ENCODE peak calls at places on chromosomes 4 and X, in nine cellular contexts. One of them, this sample, is unnamed.

GRCh38 chrX:39309018-39309620 is 507.9 kb downstream of the MID1IP1 start:
- DNase-seq in psoas muscle: no peak
- DNase-seq in testis: no peak
- DNase-seq in AG09309: no peak
- DNase-seq in neuronal stem cell: no peak
- DNase-seq in body of pancreas: no peak
- DNase-seq in A549: peak; percentile 1
- DNase-seq in MM.1S: no peak
- DNase-seq in adrenal gland: no peak
- DNase-seq in this sample: no peak

GRCh38 chrX:107861056-107861455 is 35.4 kb downstream of the MID2 start:
- DNase-seq in psoas muscle: no peak
- DNase-seq in testis: no peak
- DNase-seq in AG09309: no peak
- DNase-seq in neuronal stem cell: no peak
- DNase-seq in body of pancreas: no peak
- DNase-seq in A549: peak; percentile 3
- DNase-seq in MM.1S: no peak
- DNase-seq in adrenal gland: no peak
- DNase-seq in this sample: no peak

GRCh38 chrX:85544609-85545008 is 165.1 kb upstream of the POF1B start:
- DNase-seq in psoas muscle: no peak
- DNase-seq in testis: no peak
- DNase-seq in AG09309: no peak
- DNase-seq in neuronal stem cell: no peak
- DNase-seq in body of pancreas: no peak
- DNase-seq in A549: no peak
- DNase-seq in MM.1S: no peak
- DNase-seq in adrenal gland: no peak
- DNase-seq in this sample: no peak

GRCh38 chr4:116150152-116150551 is 935.2 kb downstream of the TRAM1L1 start:
- DNase-seq in psoas muscle: no peak
- DNase-seq in testis: no peak
- DNase-seq in AG09309: no peak
- DNase-seq in neuronal stem cell: no peak
- DNase-seq in body of pancreas: no peak
- DNase-seq in A549: no peak
- DNase-seq in MM.1S: no peak
- DNase-seq in adrenal gland: no peak
- DNase-seq in this sample: no peak

GRCh38 chrX:39196192-39197102 is 395.2 kb downstream of the MID1IP1 start:
- DNase-seq in psoas muscle: no peak
- DNase-seq in testis: peak; percentile 24
- DNase-seq in AG09309: no peak
- DNase-seq in neuronal stem cell: no peak
- DNase-seq in body of pancreas: peak; percentile 45
- DNase-seq in A549: no peak
- DNase-seq in MM.1S: peak; percentile 91
- DNase-seq in adrenal gland: no peak
- DNase-seq in this sample: peak; percentile 40

GRCh38 chrX:72125331-72126047 is 6.2 kb downstream of the RTL5 start:
- DNase-seq in psoas muscle: no peak
- DNase-seq in testis: no peak
- DNase-seq in AG09309: no peak
- DNase-seq in neuronal stem cell: no peak
- DNase-seq in body of pancreas: no peak
- DNase-seq in A549: no peak
- DNase-seq in MM.1S: no peak
- DNase-seq in adrenal gland: no peak
- DNase-seq in this sample: no peak

GRCh38 chr4:24394041-24394440 is 190.3 kb downstream of the DHX15 start:
- DNase-seq in psoas muscle: no peak
- DNase-seq in testis: no peak
- DNase-seq in AG09309: no peak
- DNase-seq in neuronal stem cell: no peak
- DNase-seq in body of pancreas: no peak
- DNase-seq in A549: no peak
- DNase-seq in MM.1S: no peak
- DNase-seq in adrenal gland: no peak
- DNase-seq in this sample: peak; percentile 7

GRCh38 chr4:17376205-17376604 is 135.7 kb downstream of the QDPR start:
- DNase-seq in psoas muscle: no peak
- DNase-seq in testis: no peak
- DNase-seq in AG09309: no peak
- DNase-seq in neuronal stem cell: no peak
- DNase-seq in body of pancreas: no peak
- DNase-seq in A549: no peak
- DNase-seq in MM.1S: no peak
- DNase-seq in adrenal gland: no peak
- DNase-seq in this sample: peak; percentile 19

GRCh38 chr4:74375824-74376426 is 11.0 kb downstream of the EREG start:
- DNase-seq in psoas muscle: no peak
- DNase-seq in testis: no peak
- DNase-seq in AG09309: no peak
- DNase-seq in neuronal stem cell: no peak
- DNase-seq in body of pancreas: no peak
- DNase-seq in A549: no peak
- DNase-seq in MM.1S: no peak
- DNase-seq in adrenal gland: no peak
- DNase-seq in this sample: no peak

DNA sequence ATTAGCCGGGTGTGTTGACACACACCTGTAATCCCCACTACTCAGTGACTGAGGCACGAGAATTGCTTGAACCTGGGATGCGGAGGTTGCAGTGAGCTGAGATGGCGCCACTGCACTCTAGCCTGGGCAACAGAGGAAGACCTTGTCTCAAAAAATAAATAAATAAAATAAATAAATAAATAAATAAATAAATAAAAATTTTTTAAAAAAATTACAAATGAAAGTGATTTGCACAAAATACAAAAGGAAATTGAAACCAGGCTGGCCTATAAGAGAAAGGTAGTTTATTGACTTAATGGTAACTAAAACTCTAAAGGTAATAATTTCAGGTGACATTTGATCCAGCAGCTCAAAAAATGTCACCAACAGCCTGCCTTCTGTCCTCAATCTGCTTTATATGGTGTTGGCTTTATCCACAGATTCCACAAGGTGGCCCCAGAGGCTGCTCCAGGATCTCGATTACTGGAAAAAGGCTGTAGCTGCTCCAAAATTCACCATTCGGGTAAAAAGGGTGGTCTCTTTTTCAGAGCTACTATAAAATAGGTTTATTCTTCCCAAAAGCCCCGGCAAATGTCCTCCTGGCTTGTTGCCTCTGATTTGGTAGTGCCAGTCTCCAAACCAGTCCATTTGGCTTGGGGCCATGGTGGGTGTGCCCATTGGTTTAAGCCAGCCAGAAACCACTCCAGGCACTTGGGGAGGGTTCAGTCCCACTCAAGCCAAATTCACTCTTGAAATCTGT is 61.4 kb upstream of the TRIM2 start:
- DNase-seq in psoas muscle: peak; percentile 71
- DNase-seq in testis: peak; percentile 73
- DNase-seq in AG09309: no peak
- DNase-seq in neuronal stem cell: peak; percentile 42
- DNase-seq in body of pancreas: peak; percentile 84
- DNase-seq in A549: peak; percentile 62
- DNase-seq in MM.1S: peak; percentile 41
- DNase-seq in adrenal gland: peak; percentile 75
- DNase-seq in this sample: no peak
- H3K4me3 ChIP-seq in psoas muscle: peak overlapping the region; percentile 6
- H3K4me3 ChIP-seq in testis: no peak overlapping the region
- H3K4me3 ChIP-seq in AG09309: no peak overlapping the region
- H3K4me3 ChIP-seq in neuronal stem cell: no peak overlapping the region
- H3K4me3 ChIP-seq in body of pancreas: no peak overlapping the region
- H3K4me3 ChIP-seq in A549: peak overlapping the region; percentile 13
- H3K4me3 ChIP-seq in MM.1S: no peak overlapping the region
- H3K4me3 ChIP-seq in adrenal gland: no peak overlapping the region
- H3K4me3 ChIP-seq in this sample: no peak overlapping the region

DNA sequence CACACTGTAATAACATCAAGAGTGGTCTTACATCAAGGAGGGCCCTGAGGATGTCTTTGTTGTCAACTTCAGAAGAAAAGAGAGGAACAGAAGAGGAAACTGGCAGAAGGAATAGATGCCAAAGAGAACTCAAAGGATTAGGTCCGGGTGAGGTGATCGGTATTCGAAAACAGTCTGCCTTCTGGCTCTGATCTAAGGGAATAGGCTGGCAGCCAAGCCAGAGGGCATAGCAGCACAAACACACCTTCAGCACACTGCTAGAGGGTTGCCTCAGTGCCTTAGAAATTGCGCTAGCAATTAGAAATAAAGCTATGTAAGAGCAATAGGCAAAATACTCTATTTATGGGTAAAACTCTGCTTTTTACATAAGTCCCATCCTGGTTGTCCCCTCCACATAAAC is 91.4 kb upstream of the TTC29 start:
- DNase-seq in psoas muscle: no peak
- DNase-seq in testis: no peak
- DNase-seq in AG09309: no peak
- DNase-seq in neuronal stem cell: no peak
- DNase-seq in body of pancreas: no peak
- DNase-seq in A549: no peak
- DNase-seq in MM.1S: no peak
- DNase-seq in adrenal gland: no peak
- DNase-seq in this sample: no peak
- H3K4me3 ChIP-seq in psoas muscle: no peak overlapping the region
- H3K4me3 ChIP-seq in testis: no peak overlapping the region
- H3K4me3 ChIP-seq in AG09309: no peak overlapping the region
- H3K4me3 ChIP-seq in neuronal stem cell: no peak overlapping the region
- H3K4me3 ChIP-seq in body of pancreas: no peak overlapping the region
- H3K4me3 ChIP-seq in A549: no peak overlapping the region
- H3K4me3 ChIP-seq in MM.1S: no peak overlapping the region
- H3K4me3 ChIP-seq in adrenal gland: no peak overlapping the region
- H3K4me3 ChIP-seq in this sample: no peak overlapping the region

GRCh38 chr4:183297675-183298074 is 22.4 kb downstream of the CLDN22 start:
- DNase-seq in psoas muscle: no peak
- DNase-seq in testis: no peak
- DNase-seq in AG09309: no peak
- DNase-seq in neuronal stem cell: no peak
- DNase-seq in body of pancreas: no peak
- DNase-seq in A549: no peak
- DNase-seq in MM.1S: no peak
- DNase-seq in adrenal gland: no peak
- DNase-seq in this sample: no peak
- H3K4me3 ChIP-seq in psoas muscle: no peak overlapping the region
- H3K4me3 ChIP-seq in testis: no peak overlapping the region
- H3K4me3 ChIP-seq in AG09309: no peak overlapping the region
- H3K4me3 ChIP-seq in neuronal stem cell: no peak overlapping the region
- H3K4me3 ChIP-seq in body of pancreas: no peak overlapping the region
- H3K4me3 ChIP-seq in A549: no peak overlapping the region
- H3K4me3 ChIP-seq in MM.1S: no peak overlapping the region
- H3K4me3 ChIP-seq in adrenal gland: no peak overlapping the region
- H3K4me3 ChIP-seq in this sample: no peak overlapping the region

GRCh38 chrX:102712216-102712966 is at the start of gene GPRASP2:
- DNase-seq in psoas muscle: peak; percentile 72
- DNase-seq in testis: peak; percentile 52
- DNase-seq in AG09309: no peak
- DNase-seq in neuronal stem cell: peak; percentile 57
- DNase-seq in body of pancreas: peak; percentile 60
- DNase-seq in A549: peak; percentile 15
- DNase-seq in MM.1S: no peak
- DNase-seq in adrenal gland: peak; percentile 52
- DNase-seq in this sample: no peak
- H3K4me3 ChIP-seq in psoas muscle: peak within 1 kb of the TSS; percentile 74
- H3K4me3 ChIP-seq in testis: peak within 1 kb of the TSS; percentile 75
- H3K4me3 ChIP-seq in AG09309: peak within 1 kb of the TSS; percentile 71
- H3K4me3 ChIP-seq in neuronal stem cell: peak within 1 kb of the TSS; percentile 65
- H3K4me3 ChIP-seq in body of pancreas: peak within 1 kb of the TSS; percentile 38
- H3K4me3 ChIP-seq in A549: peak within 1 kb of the TSS; percentile 64
- H3K4me3 ChIP-seq in MM.1S: no peak within 1 kb of the TSS
- H3K4me3 ChIP-seq in adrenal gland: peak within 1 kb of the TSS; percentile 54
- H3K4me3 ChIP-seq in this sample: peak within 1 kb of the TSS; percentile 70

DNA sequence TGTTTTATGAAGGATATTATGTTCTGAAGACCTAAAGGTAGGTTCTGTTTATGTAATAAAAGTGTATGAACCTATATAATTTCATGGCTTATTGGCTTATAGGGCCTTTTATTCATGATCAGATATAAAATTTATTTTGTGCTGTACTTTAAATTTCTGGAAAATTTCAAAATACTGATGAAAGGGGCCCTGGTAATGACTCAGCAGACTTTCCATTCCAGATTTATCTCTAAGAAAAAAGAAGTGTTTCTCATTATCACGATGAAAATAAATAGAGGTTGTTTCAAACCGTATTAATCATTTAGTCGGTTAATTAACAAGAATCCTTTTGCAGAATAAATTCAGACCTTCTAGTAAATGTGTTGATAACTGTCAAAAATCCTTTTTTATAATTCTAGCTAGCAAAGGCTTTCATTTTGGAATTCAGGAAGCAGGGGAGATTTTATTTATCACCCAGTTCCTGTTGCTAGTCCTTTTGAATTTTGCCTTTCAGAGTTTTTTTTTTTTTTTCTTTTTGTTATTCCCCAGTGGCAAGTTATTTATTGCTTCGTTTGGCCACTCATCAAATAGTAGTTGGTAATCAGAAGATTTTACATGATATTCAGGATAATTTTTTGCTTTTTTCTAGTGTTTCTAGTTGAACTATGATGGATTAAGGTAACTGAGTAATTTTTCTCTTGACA is 5.4 kb upstream of the TAPT1 start:
- DNase-seq in psoas muscle: no peak
- DNase-seq in testis: no peak
- DNase-seq in AG09309: no peak
- DNase-seq in neuronal stem cell: no peak
- DNase-seq in body of pancreas: no peak
- DNase-seq in A549: no peak
- DNase-seq in MM.1S: no peak
- DNase-seq in adrenal gland: no peak
- DNase-seq in this sample: no peak
- H3K4me3 ChIP-seq in psoas muscle: peak overlapping the region; percentile 36
- H3K4me3 ChIP-seq in testis: no peak overlapping the region
- H3K4me3 ChIP-seq in AG09309: no peak overlapping the region
- H3K4me3 ChIP-seq in neuronal stem cell: no peak overlapping the region
- H3K4me3 ChIP-seq in body of pancreas: no peak overlapping the region
- H3K4me3 ChIP-seq in A549: no peak overlapping the region
- H3K4me3 ChIP-seq in MM.1S: no peak overlapping the region
- H3K4me3 ChIP-seq in adrenal gland: peak overlapping the region; percentile 10
- H3K4me3 ChIP-seq in this sample: no peak overlapping the region

DNA sequence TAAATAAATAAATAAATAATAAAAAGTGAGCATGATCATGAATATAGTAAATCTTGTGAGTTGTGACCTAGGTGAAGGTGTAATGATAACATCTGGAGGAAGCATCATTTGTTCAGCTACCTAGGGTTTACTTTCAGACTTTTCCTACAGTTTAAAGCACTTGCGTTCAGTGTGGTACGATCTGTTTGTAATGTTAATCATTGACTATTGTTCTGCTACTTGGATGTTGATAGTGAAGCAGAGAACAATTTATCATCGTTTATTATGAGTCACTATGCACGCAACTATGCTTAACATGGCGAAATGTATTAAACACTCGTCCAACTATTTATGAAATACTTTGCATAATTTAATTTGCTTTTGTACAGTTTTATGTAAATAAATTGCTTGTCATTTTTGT is 426.2 kb downstream of the PCDH7 start:
- DNase-seq in psoas muscle: no peak
- DNase-seq in testis: no peak
- DNase-seq in AG09309: no peak
- DNase-seq in neuronal stem cell: no peak
- DNase-seq in body of pancreas: no peak
- DNase-seq in A549: peak; percentile 23
- DNase-seq in MM.1S: no peak
- DNase-seq in adrenal gland: no peak
- DNase-seq in this sample: no peak
- H3K4me3 ChIP-seq in psoas muscle: no peak overlapping the region
- H3K4me3 ChIP-seq in testis: no peak overlapping the region
- H3K4me3 ChIP-seq in AG09309: no peak overlapping the region
- H3K4me3 ChIP-seq in neuronal stem cell: no peak overlapping the region
- H3K4me3 ChIP-seq in body of pancreas: no peak overlapping the region
- H3K4me3 ChIP-seq in A549: no peak overlapping the region
- H3K4me3 ChIP-seq in MM.1S: no peak overlapping the region
- H3K4me3 ChIP-seq in adrenal gland: no peak overlapping the region
- H3K4me3 ChIP-seq in this sample: no peak overlapping the region

GRCh38 chr4:133147922-133148689 is 988 bp upstream of the PCDH10 start:
- DNase-seq in psoas muscle: peak; percentile 42
- DNase-seq in testis: peak; percentile 48
- DNase-seq in AG09309: no peak
- DNase-seq in neuronal stem cell: peak; percentile 41
- DNase-seq in body of pancreas: no peak
- DNase-seq in A549: peak; percentile 58
- DNase-seq in MM.1S: no peak
- DNase-seq in adrenal gland: no peak
- DNase-seq in this sample: no peak
- H3K4me3 ChIP-seq in psoas muscle: peak overlapping the region; percentile 62
- H3K4me3 ChIP-seq in testis: peak overlapping the region; percentile 49
- H3K4me3 ChIP-seq in AG09309: peak overlapping the region; percentile 23
- H3K4me3 ChIP-seq in neuronal stem cell: peak overlapping the region; percentile 54
- H3K4me3 ChIP-seq in body of pancreas: no peak overlapping the region
- H3K4me3 ChIP-seq in A549: peak overlapping the region; percentile 52
- H3K4me3 ChIP-seq in MM.1S: no peak overlapping the region
- H3K4me3 ChIP-seq in adrenal gland: no peak overlapping the region
- H3K4me3 ChIP-seq in this sample: peak overlapping the region; percentile 66

This sample was measured in skeletal muscle cell.